ENCODE peak calls at places on chromosomes 12 and 14, in seven cellular contexts. T, E, F, I, Z, D and N are unnamed samples.

GRCh38 chr14:75049136-75049535 is 2.1 kb downstream of the MLH3 start:
- DNase-seq in T (no peak), E (no peak), F (no peak), I (no peak), Z (no peak), D (no peak), N (no peak)

GRCh38 chr14:64450255-64450654 is 15.0 kb upstream of the AKAP5 start:
- DNase-seq in T (no peak), E (no peak), F (peak), I (no peak), Z (no peak), D (no peak), N (no peak)

GRCh38 chr12:47747115-47747514 is 11.6 kb downstream of the RAPGEF3 start:
- DNase-seq in T (no peak), E (no peak), F (no peak), I (no peak), Z (no peak), D (no peak), N (no peak)

GRCh38 chr12:79250955-79251354 is 386.4 kb downstream of the SYT1 start:
- DNase-seq in T (no peak), E (no peak), F (no peak), I (no peak), Z (no peak), D (no peak), N (no peak)

GRCh38 chr14:80518173-80518572 is 306.9 kb upstream of the DIO2 start:
- DNase-seq in T (no peak), E (no peak), F (no peak), I (no peak), Z (no peak), D (no peak), N (no peak)

GRCh38 chr14:52329678-52330376 is 15.7 kb downstream of the PTGER2 start:
- DNase-seq in T (no peak), E (no peak), F (no peak), I (no peak), Z (no peak), D (no peak), N (no peak)

GRCh38 chr14:98931911-98932310 is 340.1 kb downstream of the BCL11B start:
- DNase-seq in T (no peak), E (no peak), F (peak), I (no peak), Z (peak), D (peak), N (peak)

GRCh38 chr14:23321572-23322547 is 603 bp downstream of the PABPN1 start:
- DNase-seq in T (no peak), E (no peak), F (peak), I (no peak), Z (peak), D (peak), N (no peak)

GRCh38 chr12:107491856-107492255 is 193.7 kb upstream of the PWP1 start:
- DNase-seq in T (no peak), E (no peak), F (no peak), I (no peak), Z (no peak), D (peak), N (no peak)

GRCh38 chr14:61063461-61063860 is 82.4 kb downstream of the SLC38A6 start:
- DNase-seq in T (no peak), E (no peak), F (no peak), I (no peak), Z (no peak), D (no peak), N (no peak)

GRCh38 chr14:61065671-61066070 is 84.6 kb downstream of the SLC38A6 start:
- DNase-seq in T (no peak), E (no peak), F (no peak), I (no peak), Z (no peak), D (no peak), N (no peak)

GRCh38 chr14:61064866-61065265 is 83.8 kb downstream of the SLC38A6 start:
- DNase-seq in T (no peak), E (no peak), F (no peak), I (no peak), Z (no peak), D (no peak), N (no peak)

DNA sequence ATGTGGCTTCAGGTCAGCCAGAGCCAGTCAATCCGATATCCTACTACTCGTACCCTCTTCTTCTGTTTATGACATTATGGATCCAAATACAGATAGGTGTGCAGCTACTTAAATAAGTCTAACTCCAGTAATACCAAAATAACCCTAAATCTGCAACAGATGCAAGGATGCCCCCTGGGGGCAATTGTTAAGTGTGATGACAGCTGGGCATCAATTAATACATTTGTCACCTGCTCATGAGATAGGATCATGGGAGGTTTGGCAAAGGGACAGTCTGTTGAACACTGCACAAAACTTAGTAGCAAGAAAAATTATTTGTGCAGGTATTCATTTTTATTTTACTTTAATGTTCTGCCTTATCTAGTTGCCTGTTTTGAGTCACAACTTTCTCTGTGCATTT is 83.2 kb downstream of the SLC38A6 start:
- DNase-seq in T (no peak), E (no peak), F (no peak), I (no peak), Z (no peak), D (peak), N (no peak)
- TF ChIP-seq CTCF in T (no peak), E (no peak), F (no peak), I (no peak), Z (no peak), D (no peak), N (no peak)

DNA sequence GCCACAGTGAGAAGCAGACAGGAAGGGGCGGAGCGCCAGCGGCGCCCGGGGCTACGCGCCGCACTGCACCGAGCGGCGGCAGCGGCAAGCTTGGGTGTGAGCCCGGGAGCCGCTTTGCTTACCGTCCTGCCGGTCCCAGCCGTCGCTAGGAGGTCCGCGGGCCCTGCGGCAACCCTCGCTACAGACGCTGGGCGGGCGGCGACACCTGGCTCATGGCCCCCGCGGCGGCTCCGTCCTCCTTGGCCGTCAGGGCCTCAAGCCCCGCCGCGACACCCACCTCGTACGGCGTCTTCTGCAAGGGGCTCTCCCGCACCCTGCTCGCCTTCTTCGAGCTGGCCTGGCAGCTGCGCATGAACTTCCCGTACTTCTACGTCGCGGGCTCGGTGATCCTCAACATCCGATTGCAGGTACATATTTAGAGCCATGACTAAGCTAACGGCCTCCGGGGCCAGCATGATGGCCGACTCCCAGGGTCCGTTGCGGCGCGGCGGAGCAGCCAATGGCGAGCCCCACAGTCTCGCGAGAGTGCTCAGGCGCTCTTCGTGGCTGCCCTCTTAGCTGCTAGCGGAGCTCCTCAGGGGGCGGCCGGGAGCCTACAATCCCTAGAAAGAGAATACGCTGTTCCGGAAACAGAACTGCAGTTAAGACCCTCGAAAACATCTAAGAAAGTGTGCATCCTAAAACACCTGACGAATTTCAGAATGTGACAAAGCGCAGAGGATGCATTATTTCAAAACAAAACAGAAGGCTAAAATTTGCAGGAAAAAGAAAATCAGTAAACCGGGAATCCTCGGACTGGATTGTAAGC is at the start of gene SMIM10L1:
- DNase-seq in T (peak), E (peak), F (peak), I (peak), Z (peak), D (peak), N (peak)
- TF ChIP-seq POLR2A in T (no peak), E (peak), F (peak), I (peak), Z (no peak), D (peak), N (no peak)

GRCh38 chr12:124393831-124394230 is 98.9 kb downstream of the RFLNA start:
- DNase-seq in T (no peak), E (no peak), F (no peak), I (no peak), Z (no peak), D (no peak), N (no peak)

GRCh38 chr12:124391340-124392261 is 96.7 kb downstream of the RFLNA start:
- DNase-seq in T (peak), E (peak), F (peak), I (no peak), Z (peak), D (peak), N (no peak)

GRCh38 chr12:124392991-124393790 is 98.3 kb downstream of the RFLNA start:
- DNase-seq in T (peak), E (peak), F (no peak), I (peak), Z (peak), D (no peak), N (peak)

GRCh38 chr12:124390442-124391116 is 95.7 kb downstream of the RFLNA start:
- DNase-seq in T (no peak), E (no peak), F (peak), I (peak), Z (peak), D (peak), N (no peak)

GRCh38 chr12:124392271-124392990 is 97.5 kb downstream of the RFLNA start:
- DNase-seq in T (no peak), E (no peak), F (peak), I (no peak), Z (peak), D (peak), N (no peak)
- TF ChIP-seq CTCF in T (no peak), E (no peak), F (peak), I (no peak), Z (no peak), D (peak), N (no peak)

DNA sequence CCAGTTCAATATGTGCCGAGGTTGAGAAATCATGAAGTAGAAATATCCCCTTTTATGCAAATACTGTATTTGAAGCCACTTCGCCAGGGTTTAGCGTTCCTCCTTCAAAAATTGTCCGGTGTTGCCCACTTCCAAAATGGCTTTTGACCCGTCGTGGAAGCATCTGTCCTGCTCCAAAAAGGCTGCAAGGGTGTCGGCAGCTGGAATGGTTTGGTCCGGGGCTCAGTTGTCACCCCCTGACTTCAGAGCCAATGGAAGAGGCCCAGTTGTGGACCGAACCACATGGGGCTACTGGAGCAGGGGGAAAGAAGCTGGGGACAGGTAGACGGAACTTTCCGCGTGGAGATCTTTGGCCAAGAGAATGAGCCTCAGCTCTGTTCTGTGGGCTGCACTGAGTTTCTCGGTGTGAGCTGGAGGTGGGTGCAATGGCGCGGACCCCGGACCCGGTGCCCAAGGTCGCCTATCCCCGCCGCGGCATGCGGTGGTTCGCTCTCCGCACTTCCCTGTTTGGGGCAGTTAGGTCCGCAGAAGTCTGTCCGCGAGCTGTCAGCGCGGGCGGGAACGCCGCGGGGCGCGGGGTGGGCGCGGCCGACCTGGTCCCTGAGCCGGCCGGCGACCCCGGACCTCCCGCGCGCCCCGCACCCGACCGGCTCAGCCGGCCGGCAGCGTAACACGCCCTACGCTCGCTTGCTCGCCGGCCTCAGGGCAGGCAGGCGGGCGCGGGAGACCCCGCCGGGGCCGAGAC is at the start of gene ANKRD13A:
- DNase-seq in T (peak), E (peak), F (peak), I (peak), Z (peak), D (peak), N (peak)
- TF ChIP-seq POLR2A in T (no peak), E (peak), F (peak), I (peak), Z (peak), D (peak), N (peak)